ENCODE peak calls at places on chromosomes 11 and 22, in nine cellular contexts. L, F, V, W, M, K, A, C and O are unnamed samples.

GRCh38 chr11:57585301-57585700 is 12.2 kb upstream of the SERPING1 start:
- DNase-seq in K (no peak), A (no peak), F (no peak), L (no peak), W (no peak), C (no peak), M (no peak), V (no peak), O (no peak)

GRCh38 chr11:76105637-76106036 is 100.7 kb downstream of the WNT11 start:
- DNase-seq in C (no peak), A (no peak), M (no peak), K (no peak), V (no peak), F (no peak), W (no peak), L (no peak), O (no peak)

GRCh38 chr11:115501504-115501894 is 2.7 kb downstream of the CADM1 start:
- DNase-seq in V (no peak), L (no peak), C (no peak), F (peak), K (no peak), M (no peak), W (no peak), A (no peak), O (no peak)

GRCh38 chr22:48782817-48783511 is 1044.7 kb downstream of the BRD1 start:
- DNase-seq in W (no peak), M (peak), K (no peak), L (no peak), C (no peak), F (peak), V (no peak), A (no peak), O (peak)

GRCh38 chr11:6682591-6682935 is 577 bp downstream of the MRPL17 start:
- DNase-seq in C (no peak), L (no peak), F (no peak), W (no peak), V (no peak), K (no peak), M (no peak), A (peak), O (no peak)

GRCh38 chr11:355581-356458 is 13.5 kb upstream of the B4GALNT4 start:
- DNase-seq in F (peak), V (peak), A (peak), M (peak), K (peak), L (peak), C (peak), W (peak), O (peak)

GRCh38 chr22:26585104-26585790 is 4.7 kb downstream of the TPST2 start:
- DNase-seq in C (no peak), L (peak), M (no peak), F (no peak), K (no peak), A (peak), W (no peak), V (no peak), O (no peak)

GRCh38 chr11:82792822-82793569 is 59.3 kb upstream of the FAM181B start:
- DNase-seq in C (no peak), V (no peak), K (no peak), M (no peak), L (no peak), F (no peak), A (no peak), W (no peak), O (no peak)

GRCh38 chr11:57336111-57336666 is 497 bp upstream of the SSRP1 start:
- DNase-seq in A (no peak), M (no peak), K (no peak), V (no peak), W (peak), F (no peak), C (no peak), L (peak), O (no peak)

GRCh38 chr11:2295971-2296912 is 5.5 kb downstream of the C11orf21 start:
- DNase-seq in W (no peak), M (no peak), C (no peak), A (no peak), V (no peak), L (no peak), F (no peak), K (no peak), O (peak)

GRCh38 chr11:31786996-31787685 is 24.0 kb downstream of the PAX6 start:
- DNase-seq in C (no peak), F (no peak), A (no peak), V (no peak), M (no peak), L (no peak), K (no peak), W (no peak), O (no peak)

GRCh38 chr22:39021552-39022250 is 774 bp downstream of the APOBEC3D start:
- DNase-seq in F (no peak), K (no peak), W (no peak), C (no peak), M (no peak), A (no peak), V (no peak), L (peak), O (no peak)

GRCh38 chr11:60785806-60786361 is 751 bp downstream of the MS4A10 start:
- DNase-seq in W (no peak), C (no peak), L (no peak), V (no peak), F (no peak), A (peak), K (no peak), M (no peak), O (no peak)

GRCh38 chr22:42179616-42180015 is 49.0 kb upstream of the CYP2D6 start:
- DNase-seq in V (peak), C (no peak), M (no peak), L (peak), F (no peak), A (peak), W (no peak), K (no peak), O (no peak)

GRCh38 chr11:114192841-114193389 is 103.3 kb upstream of the NNMT start:
- DNase-seq in A (peak), W (no peak), L (no peak), K (no peak), F (no peak), C (no peak), V (no peak), M (no peak), O (no peak)

GRCh38 chr11:70522613-70523311 is 124.4 kb downstream of the CTTN start:
- DNase-seq in W (no peak), L (no peak), F (peak), V (no peak), A (no peak), M (no peak), K (no peak), C (no peak), O (no peak)

GRCh38 chr22:42289671-42290269 is 19.3 kb upstream of the TCF20 start:
- DNase-seq in W (no peak), K (no peak), A (no peak), L (peak), F (no peak), C (no peak), V (no peak), M (no peak), O (no peak)

GRCh38 chr11:69899957-69900821 is 81.0 kb upstream of the FGF3 start:
- DNase-seq in F (no peak), W (no peak), L (no peak), C (no peak), V (no peak), M (no peak), A (peak), K (no peak), O (no peak)

GRCh38 chr11:1829039-1829820 is 5.6 kb upstream of the SYT8 start:
- DNase-seq in C (no peak), K (no peak), M (no peak), F (no peak), L (peak), V (no peak), A (peak), W (no peak), O (no peak)

GRCh38 chr22:43811777-43812148 is 342 bp downstream of the EFCAB6 start:
- DNase-seq in L (no peak), V (no peak), A (peak), W (no peak), C (no peak), M (peak), K (no peak), F (peak), O (no peak)

GRCh38 chr11:102390667-102391449 is 43.8 kb downstream of the BIRC2 start:
- DNase-seq in F (peak), A (peak), V (peak), C (no peak), K (no peak), W (peak), M (peak), L (peak), O (no peak)

GRCh38 chr11:62266558-62266957 is 3.4 kb upstream of the SCGB2A2 start:
- DNase-seq in V (no peak), K (no peak), L (no peak), C (no peak), F (peak), M (peak), W (no peak), A (peak), O (no peak)

GRCh38 chr11:75142714-75143419 is 8.0 kb upstream of the SLCO2B1 start:
- DNase-seq in L (peak), W (peak), C (no peak), M (peak), A (peak), F (peak), K (peak), V (peak), O (peak)

GRCh38 chr22:21009638-21010425 is 5.1 kb upstream of the P2RX6 start:
- DNase-seq in V (no peak), C (no peak), K (no peak), W (no peak), F (peak), A (peak), M (no peak), L (peak), O (no peak)

GRCh38 chr11:33741806-33742205 is 5.6 kb upstream of the CD59 start:
- DNase-seq in W (no peak), L (no peak), V (no peak), K (no peak), M (no peak), C (no peak), A (no peak), F (no peak), O (no peak)

GRCh38 chr22:47162865-47163264 is 400.4 kb downstream of the TBC1D22A start:
- DNase-seq in K (no peak), W (no peak), L (no peak), V (no peak), F (no peak), A (no peak), M (no peak), C (no peak), O (peak)

GRCh38 chr11:13160745-13161144 is 116.8 kb upstream of the BMAL1 start:
- DNase-seq in W (no peak), L (no peak), V (no peak), A (no peak), K (no peak), F (no peak), C (no peak), M (no peak), O (no peak)

GRCh38 chr22:49763138-49763537 is 64.5 kb downstream of the BRD1 start:
- DNase-seq in A (no peak), W (no peak), F (no peak), M (no peak), L (no peak), V (no peak), C (no peak), K (no peak), O (peak)

GRCh38 chr11:2114430-2115241 is 24.6 kb downstream of the IGF2 start:
- DNase-seq in K (no peak), M (no peak), A (no peak), C (no peak), L (no peak), W (no peak), V (no peak), F (no peak), O (no peak)

GRCh38 chr11:11772865-11773515 is 68.8 kb upstream of the USP47 start:
- DNase-seq in L (no peak), C (no peak), M (no peak), A (no peak), K (no peak), F (no peak), V (no peak), W (no peak), O (no peak)

GRCh38 chr11:24078056-24078455 is 418.8 kb upstream of the LUZP2 start:
- DNase-seq in W (no peak), A (peak), F (no peak), L (no peak), C (no peak), M (no peak), V (no peak), K (no peak), O (no peak)